ENCODE peak calls at places on chromosomes 2 and 18, in six cellular contexts. Y is aorta, B is HCT116, P is A549, S is sigmoid colon, H is upper lobe of right lung. Z is an unnamed sample.

GRCh38 chr2:107772380-107772779 is 54.3 kb upstream of the RGPD4 start:
- DNase-seq in H (no peak), Y (no peak), P (no peak), S (no peak), B (no peak), Z (peak)

GRCh38 chr2:122516775-122517174 is 761.3 kb downstream of the TSN start:
- DNase-seq in Y (no peak), S (no peak), P (no peak), H (no peak), B (no peak), Z (no peak)

GRCh38 chr2:226508683-226509082 is 290.9 kb downstream of the IRS1 start:
- DNase-seq in Y (no peak), B (no peak), P (no peak), H (no peak), S (no peak), Z (no peak)

GRCh38 chr2:181972431-181973190 is 13.0 kb upstream of the PPP1R1C start:
- DNase-seq in Y (no peak), H (no peak), S (no peak), P (no peak), B (no peak), Z (no peak)

GRCh38 chr2:104929663-104930062 is 75.7 kb downstream of the POU3F3 start:
- DNase-seq in P (no peak), Y (no peak), S (no peak), B (no peak), H (no peak), Z (no peak)

GRCh38 chr18:42614619-42615293 is 500.7 kb downstream of the RIT2 start:
- DNase-seq in Y (no peak), S (no peak), H (no peak), P (no peak), B (no peak), Z (no peak)

GRCh38 chr2:72263043-72263780 is 115.5 kb upstream of the CYP26B1 start:
- DNase-seq in Y (no peak), S (no peak), H (no peak), P (peak), B (no peak), Z (no peak)

GRCh38 chr2:188293601-188294482 is 2.2 kb downstream of the GULP1 start:
- DNase-seq in Y (peak), P (peak), H (peak), S (peak), B (peak), Z (no peak)

GRCh38 chr18:67771271-67771670 is 254.8 kb upstream of the DSEL start:
- DNase-seq in B (no peak), Y (no peak), H (no peak), S (no peak), P (peak), Z (peak)

GRCh38 chr2:127095784-127096183 is 11.2 kb downstream of the BIN1 start:
- DNase-seq in S (peak), B (no peak), H (no peak), P (no peak), Y (no peak), Z (no peak)

GRCh38 chr2:127096280-127096679 is 10.7 kb downstream of the BIN1 start:
- DNase-seq in B (no peak), P (no peak), H (no peak), S (peak), Y (peak), Z (no peak)

GRCh38 chr2:127097841-127098651 is 8.9 kb downstream of the BIN1 start:
- DNase-seq in B (no peak), H (peak), Y (peak), S (peak), P (no peak), Z (no peak)

GRCh38 chr2:127097471-127097765 is 9.5 kb downstream of the BIN1 start:
- DNase-seq in Y (peak), S (peak), P (no peak), H (peak), B (no peak), Z (no peak)

DNA sequence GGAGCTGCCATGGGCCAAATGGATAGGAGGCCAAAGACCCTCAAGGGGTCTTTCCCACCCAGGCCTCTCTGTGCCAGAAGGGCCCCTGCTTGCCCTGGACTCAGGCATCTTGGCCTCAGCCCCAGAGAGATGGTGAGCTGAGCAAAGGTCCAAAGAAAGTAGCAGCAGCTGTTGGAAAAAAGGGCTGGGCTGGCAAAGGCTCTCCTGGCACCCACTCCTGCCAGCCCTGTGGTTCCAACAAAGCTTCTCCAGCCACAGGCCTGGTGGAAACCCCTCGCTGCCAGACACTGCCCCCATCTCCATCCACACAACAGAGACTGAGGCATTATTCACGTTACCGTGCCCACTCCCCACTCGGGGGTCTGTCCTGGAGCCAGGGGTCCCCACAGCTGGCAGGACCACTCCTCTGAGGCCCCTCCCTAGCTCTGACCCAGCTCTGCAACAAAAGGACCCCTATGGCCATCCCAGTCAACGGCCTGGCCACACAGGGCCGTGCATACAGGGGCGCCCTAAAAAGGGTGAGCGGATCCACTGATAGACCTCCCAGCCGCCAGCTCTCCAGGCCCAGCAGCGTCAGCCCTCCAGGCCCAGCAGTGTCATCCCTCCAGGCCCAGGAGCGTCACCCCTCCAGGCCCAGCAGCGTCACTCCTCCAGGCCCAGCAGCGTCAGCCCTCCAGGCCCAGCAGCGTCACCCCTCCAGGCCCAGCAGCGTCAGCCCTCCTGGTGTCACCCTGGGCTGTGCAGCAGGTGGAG is 10.1 kb downstream of the BIN1 start:
- DNase-seq in Y (peak), P (no peak), S (peak), B (no peak), H (peak), Z (no peak)
- H3K27ac ChIP-seq in Y (no peak), P (peak), S (no peak), B (no peak), H (no peak), Z (no peak)

DNA sequence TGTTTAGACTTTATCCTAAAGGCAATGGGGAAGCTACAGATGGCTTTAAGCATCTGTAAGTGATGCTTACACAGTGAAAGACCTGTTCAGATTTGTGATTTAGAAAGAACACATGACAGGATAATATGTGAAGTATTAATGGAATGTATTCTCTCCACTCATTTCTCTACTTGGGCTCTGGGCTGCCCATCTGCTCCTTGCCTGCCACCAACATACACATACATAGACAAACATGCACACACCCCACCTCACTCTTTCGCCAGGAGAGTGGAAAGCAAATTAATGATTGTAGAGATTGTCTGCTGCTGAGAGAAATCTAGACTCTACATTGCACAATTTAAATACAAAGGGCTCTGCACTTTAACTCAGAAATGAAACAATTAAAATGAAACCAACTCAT is 61.0 kb upstream of the NFE2L2 start:
- DNase-seq in Y (no peak), P (no peak), H (no peak), B (no peak), S (no peak), Z (no peak)
- H3K27ac ChIP-seq in Y (no peak), P (no peak), H (no peak), B (no peak), S (no peak), Z (peak)

DNA sequence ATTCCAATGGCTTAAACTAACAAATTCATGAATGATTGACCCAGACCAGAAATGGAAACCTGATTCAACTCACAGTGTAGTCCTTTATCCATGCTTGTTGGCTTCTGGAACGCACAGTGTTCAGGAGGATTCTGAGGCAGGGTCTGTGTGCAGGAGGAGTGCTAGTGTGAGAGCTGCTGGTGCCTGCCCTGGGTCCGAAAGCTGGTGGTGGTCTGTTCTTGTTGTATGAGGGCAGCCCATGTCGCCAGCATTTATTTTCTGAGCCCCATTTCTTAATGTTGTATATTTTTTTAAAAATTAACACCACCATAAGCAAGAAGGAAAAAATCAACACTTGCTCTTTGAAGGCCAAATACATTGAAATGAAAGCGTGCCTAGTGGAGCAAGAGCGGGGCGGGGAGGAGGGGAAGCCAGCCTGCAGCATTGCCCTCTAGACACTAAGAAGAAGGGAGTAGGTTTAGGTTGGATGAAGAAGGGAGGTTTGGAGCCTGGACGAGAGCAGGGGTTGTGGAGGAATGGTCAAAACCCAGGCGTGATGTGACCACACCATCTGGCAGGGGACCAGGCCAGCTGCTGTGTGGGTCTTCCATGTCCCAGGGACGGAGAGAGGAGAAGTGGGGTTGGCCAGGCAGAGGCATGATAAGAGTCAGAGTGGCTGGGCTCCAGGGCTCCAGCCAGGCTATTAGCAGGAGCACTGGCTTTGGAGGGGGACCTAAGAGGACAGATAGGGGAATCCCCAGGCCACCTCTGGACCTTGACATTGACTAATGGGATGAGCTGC is 234.7 kb downstream of the AGAP1 start:
- DNase-seq in Y (no peak), S (peak), H (no peak), P (no peak), B (no peak), Z (no peak)
- H3K27ac ChIP-seq in Y (no peak), S (peak), H (no peak), P (no peak), B (no peak), Z (no peak)

DNA sequence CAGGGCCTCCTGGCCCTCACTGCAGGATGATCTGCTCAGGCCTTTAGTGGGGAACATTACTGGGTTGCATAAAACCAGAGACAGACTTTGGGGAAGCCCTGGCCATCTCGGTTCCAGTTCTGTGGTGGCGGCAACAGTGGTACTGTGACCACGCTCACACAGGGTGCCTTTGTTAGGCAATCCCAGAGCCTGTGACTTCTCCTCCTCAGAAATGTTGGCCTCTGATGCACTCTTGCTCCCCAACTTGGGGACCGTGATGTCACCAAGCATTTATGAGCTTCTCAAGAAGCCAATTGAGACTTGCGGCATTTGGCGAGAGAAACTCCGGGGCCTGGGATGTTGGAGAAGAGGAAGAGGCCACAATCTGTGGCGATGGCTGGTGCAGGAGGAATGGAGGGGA is 80.9 kb upstream of the PKDCC start:
- DNase-seq in H (no peak), P (peak), S (peak), Y (peak), B (no peak), Z (no peak)
- H3K27ac ChIP-seq in H (peak), P (peak), S (peak), Y (peak), B (no peak), Z (no peak)

GRCh38 chr18:23373564-23373963 is 79.5 kb upstream of the RIOK3 start:
- DNase-seq in B (no peak), P (no peak), H (no peak), S (no peak), Y (no peak), Z (no peak)

GRCh38 chr18:23378470-23378764 is 74.7 kb upstream of the RIOK3 start:
- DNase-seq in Y (no peak), B (no peak), S (no peak), H (no peak), P (no peak), Z (peak)

GRCh38 chr18:23380817-23381216 is 72.3 kb upstream of the RIOK3 start:
- DNase-seq in P (no peak), B (no peak), Y (no peak), S (no peak), H (no peak), Z (no peak)

GRCh38 chr18:23380001-23380550 is 73.0 kb upstream of the RIOK3 start:
- DNase-seq in B (no peak), Y (no peak), H (peak), P (peak), S (no peak), Z (no peak)

DNA sequence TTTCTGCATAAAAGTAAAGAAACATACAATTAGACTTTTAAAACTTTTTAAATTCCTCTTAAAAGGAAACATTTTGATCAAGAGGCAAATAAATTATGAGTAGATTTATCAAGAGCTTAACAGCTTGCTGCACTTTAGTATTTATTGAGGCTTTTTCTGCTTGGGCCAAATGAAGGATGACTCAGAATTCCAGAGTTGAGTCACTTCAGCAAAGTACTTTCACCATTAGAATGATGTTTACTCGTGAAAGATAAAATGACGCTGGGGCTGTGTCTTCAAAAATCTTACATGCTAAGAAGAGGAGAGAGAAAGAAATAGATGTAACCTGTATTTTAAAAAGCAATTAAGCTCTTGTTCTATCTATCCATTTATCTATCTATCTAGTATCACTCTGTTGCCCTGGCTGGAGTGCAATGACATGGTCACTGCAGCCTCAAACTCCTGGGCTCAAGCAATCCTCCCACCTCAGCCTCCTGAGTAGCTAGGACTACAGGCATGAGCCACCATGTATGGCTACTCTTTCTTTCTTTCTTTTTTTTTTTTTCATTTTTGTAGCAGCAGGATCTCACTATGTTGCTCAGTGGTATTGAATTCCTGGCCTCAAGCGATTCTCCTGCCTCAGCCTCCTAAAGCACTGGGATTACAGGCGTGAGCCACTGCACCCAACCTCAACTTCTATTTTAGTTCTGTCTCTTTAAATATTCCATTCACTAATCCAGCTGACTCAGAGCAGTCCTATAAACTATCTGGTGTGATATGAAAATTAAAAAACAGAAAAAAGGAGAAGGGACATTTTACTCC is 75.2 kb upstream of the RIOK3 start:
- DNase-seq in Y (no peak), B (peak), P (peak), S (no peak), H (no peak), Z (peak)
- H3K27ac ChIP-seq in Y (peak), B (peak), P (peak), S (peak), H (peak), Z (peak)